ENCODE peak calls at places on chromosome 6, in ten cellular contexts. One of them, this sample, is unnamed.

GRCh38 chr6:147936703-147937102 is 405.9 kb upstream of the SASH1 start:
- DNase-seq in GM12892: no peak
- DNase-seq in CD8-positive, alpha-beta memory T cell: no peak
- DNase-seq in epithelial cell of esophagus: peak
- DNase-seq in COR-L47: no peak
- DNase-seq in effector CD4-positive, alpha-beta T cell: no peak
- DNase-seq in lung microvascular endothelial cell: no peak
- DNase-seq in neural crest cell: no peak
- DNase-seq in stomach: no peak
- DNase-seq in right lobe of liver: no peak
- DNase-seq in this sample: no peak

GRCh38 chr6:19851273-19852089 is 14.3 kb downstream of the ID4 start:
- DNase-seq in GM12892: no peak
- DNase-seq in CD8-positive, alpha-beta memory T cell: no peak
- DNase-seq in epithelial cell of esophagus: peak
- DNase-seq in COR-L47: peak
- DNase-seq in effector CD4-positive, alpha-beta T cell: no peak
- DNase-seq in lung microvascular endothelial cell: peak
- DNase-seq in neural crest cell: peak
- DNase-seq in stomach: no peak
- DNase-seq in right lobe of liver: no peak
- DNase-seq in this sample: no peak

GRCh38 chr6:131980791-131981623 is 29.8 kb upstream of the CCN2 start:
- DNase-seq in GM12892: no peak
- DNase-seq in CD8-positive, alpha-beta memory T cell: no peak
- DNase-seq in epithelial cell of esophagus: no peak
- DNase-seq in COR-L47: no peak
- DNase-seq in effector CD4-positive, alpha-beta T cell: no peak
- DNase-seq in lung microvascular endothelial cell: peak
- DNase-seq in neural crest cell: no peak
- DNase-seq in stomach: no peak
- DNase-seq in right lobe of liver: peak
- DNase-seq in this sample: no peak

GRCh38 chr6:25788305-25788922 is 33.9 kb downstream of the SLC17A4 start:
- DNase-seq in GM12892: no peak
- DNase-seq in CD8-positive, alpha-beta memory T cell: peak
- DNase-seq in epithelial cell of esophagus: peak
- DNase-seq in COR-L47: peak
- DNase-seq in effector CD4-positive, alpha-beta T cell: peak
- DNase-seq in lung microvascular endothelial cell: peak
- DNase-seq in neural crest cell: no peak
- DNase-seq in stomach: peak
- DNase-seq in right lobe of liver: peak
- DNase-seq in this sample: no peak

GRCh38 chr6:166608819-166609218 is 18.2 kb downstream of the RPS6KA2 start:
- DNase-seq in GM12892: no peak
- DNase-seq in CD8-positive, alpha-beta memory T cell: no peak
- DNase-seq in epithelial cell of esophagus: no peak
- DNase-seq in COR-L47: no peak
- DNase-seq in effector CD4-positive, alpha-beta T cell: no peak
- DNase-seq in lung microvascular endothelial cell: no peak
- DNase-seq in neural crest cell: no peak
- DNase-seq in stomach: no peak
- DNase-seq in right lobe of liver: no peak
- DNase-seq in this sample: no peak

GRCh38 chr6:152087096-152087495 is 279.6 kb downstream of the ESR1 start:
- DNase-seq in GM12892: no peak
- DNase-seq in CD8-positive, alpha-beta memory T cell: no peak
- DNase-seq in epithelial cell of esophagus: no peak
- DNase-seq in COR-L47: no peak
- DNase-seq in effector CD4-positive, alpha-beta T cell: no peak
- DNase-seq in lung microvascular endothelial cell: no peak
- DNase-seq in neural crest cell: no peak
- DNase-seq in stomach: no peak
- DNase-seq in right lobe of liver: no peak
- DNase-seq in this sample: no peak

GRCh38 chr6:53029761-53030160 is 34.7 kb upstream of the GSTA4 start:
- DNase-seq in GM12892: no peak
- DNase-seq in CD8-positive, alpha-beta memory T cell: no peak
- DNase-seq in epithelial cell of esophagus: no peak
- DNase-seq in COR-L47: no peak
- DNase-seq in effector CD4-positive, alpha-beta T cell: no peak
- DNase-seq in lung microvascular endothelial cell: no peak
- DNase-seq in neural crest cell: no peak
- DNase-seq in stomach: no peak
- DNase-seq in right lobe of liver: no peak
- DNase-seq in this sample: no peak

GRCh38 chr6:37689356-37689755 is 8.3 kb downstream of the MDGA1 start:
- DNase-seq in GM12892: no peak
- DNase-seq in CD8-positive, alpha-beta memory T cell: no peak
- DNase-seq in epithelial cell of esophagus: no peak
- DNase-seq in COR-L47: no peak
- DNase-seq in effector CD4-positive, alpha-beta T cell: no peak
- DNase-seq in lung microvascular endothelial cell: no peak
- DNase-seq in neural crest cell: no peak
- DNase-seq in stomach: no peak
- DNase-seq in right lobe of liver: no peak
- DNase-seq in this sample: no peak

GRCh38 chr6:111692327-111693164 is 86.9 kb upstream of the TRAF3IP2 start:
- DNase-seq in GM12892: no peak
- DNase-seq in CD8-positive, alpha-beta memory T cell: no peak
- DNase-seq in epithelial cell of esophagus: no peak
- DNase-seq in COR-L47: no peak
- DNase-seq in effector CD4-positive, alpha-beta T cell: no peak
- DNase-seq in lung microvascular endothelial cell: peak
- DNase-seq in neural crest cell: no peak
- DNase-seq in stomach: peak
- DNase-seq in right lobe of liver: peak
- DNase-seq in this sample: no peak

GRCh38 chr6:85419046-85419759 is 30.7 kb upstream of the NT5E start:
- DNase-seq in GM12892: no peak
- DNase-seq in CD8-positive, alpha-beta memory T cell: no peak
- DNase-seq in epithelial cell of esophagus: peak
- DNase-seq in COR-L47: no peak
- DNase-seq in effector CD4-positive, alpha-beta T cell: no peak
- DNase-seq in lung microvascular endothelial cell: peak
- DNase-seq in neural crest cell: no peak
- DNase-seq in stomach: no peak
- DNase-seq in right lobe of liver: no peak
- DNase-seq in this sample: no peak

GRCh38 chr6:37311666-37312473 is 41.9 kb upstream of the RNF8 start:
- DNase-seq in GM12892: no peak
- DNase-seq in CD8-positive, alpha-beta memory T cell: no peak
- DNase-seq in epithelial cell of esophagus: no peak
- DNase-seq in COR-L47: no peak
- DNase-seq in effector CD4-positive, alpha-beta T cell: no peak
- DNase-seq in lung microvascular endothelial cell: no peak
- DNase-seq in neural crest cell: no peak
- DNase-seq in stomach: no peak
- DNase-seq in right lobe of liver: no peak
- DNase-seq in this sample: no peak

GRCh38 chr6:170174771-170175643 is 115.9 kb downstream of the DLL1 start:
- DNase-seq in GM12892: no peak
- DNase-seq in CD8-positive, alpha-beta memory T cell: no peak
- DNase-seq in epithelial cell of esophagus: no peak
- DNase-seq in COR-L47: no peak
- DNase-seq in effector CD4-positive, alpha-beta T cell: no peak
- DNase-seq in lung microvascular endothelial cell: no peak
- DNase-seq in neural crest cell: no peak
- DNase-seq in stomach: no peak
- DNase-seq in right lobe of liver: peak
- DNase-seq in this sample: peak

GRCh38 chr6:4776967-4777925 is 1.0 kb downstream of the CDYL start:
- DNase-seq in GM12892: peak
- DNase-seq in CD8-positive, alpha-beta memory T cell: peak
- DNase-seq in epithelial cell of esophagus: peak
- DNase-seq in COR-L47: no peak
- DNase-seq in effector CD4-positive, alpha-beta T cell: no peak
- DNase-seq in lung microvascular endothelial cell: peak
- DNase-seq in neural crest cell: no peak
- DNase-seq in stomach: no peak
- DNase-seq in right lobe of liver: no peak
- DNase-seq in this sample: peak

GRCh38 chr6:21798468-21798867 is 204.9 kb downstream of the SOX4 start:
- DNase-seq in GM12892: no peak
- DNase-seq in CD8-positive, alpha-beta memory T cell: no peak
- DNase-seq in epithelial cell of esophagus: no peak
- DNase-seq in COR-L47: no peak
- DNase-seq in effector CD4-positive, alpha-beta T cell: no peak
- DNase-seq in lung microvascular endothelial cell: no peak
- DNase-seq in neural crest cell: no peak
- DNase-seq in stomach: no peak
- DNase-seq in right lobe of liver: no peak
- DNase-seq in this sample: no peak

GRCh38 chr6:87722831-87723726 is 21.0 kb upstream of the AKIRIN2 start:
- DNase-seq in GM12892: no peak
- DNase-seq in CD8-positive, alpha-beta memory T cell: no peak
- DNase-seq in epithelial cell of esophagus: peak
- DNase-seq in COR-L47: no peak
- DNase-seq in effector CD4-positive, alpha-beta T cell: no peak
- DNase-seq in lung microvascular endothelial cell: peak
- DNase-seq in neural crest cell: no peak
- DNase-seq in stomach: peak
- DNase-seq in right lobe of liver: peak
- DNase-seq in this sample: no peak

GRCh38 chr6:130600880-130601341 is 226.3 kb upstream of the SMLR1 start:
- DNase-seq in GM12892: no peak
- DNase-seq in CD8-positive, alpha-beta memory T cell: no peak
- DNase-seq in epithelial cell of esophagus: peak
- DNase-seq in COR-L47: no peak
- DNase-seq in effector CD4-positive, alpha-beta T cell: no peak
- DNase-seq in lung microvascular endothelial cell: no peak
- DNase-seq in neural crest cell: no peak
- DNase-seq in stomach: no peak
- DNase-seq in right lobe of liver: no peak
- DNase-seq in this sample: no peak

GRCh38 chr6:170032706-170033309 is 258.1 kb downstream of the DLL1 start:
- DNase-seq in GM12892: no peak
- DNase-seq in CD8-positive, alpha-beta memory T cell: no peak
- DNase-seq in epithelial cell of esophagus: no peak
- DNase-seq in COR-L47: no peak
- DNase-seq in effector CD4-positive, alpha-beta T cell: no peak
- DNase-seq in lung microvascular endothelial cell: no peak
- DNase-seq in neural crest cell: no peak
- DNase-seq in stomach: peak
- DNase-seq in right lobe of liver: no peak
- DNase-seq in this sample: no peak

This sample was measured in upper lobe of left lung.